ENCODE peak calls at places on chromosomes 2 and 18, in six cellular contexts. Y, R, X, S, U and D are unnamed samples.

GRCh38 chr2:127175821-127176354 is 44.2 kb downstream of the CYP27C1 start:
- DNase-seq in Y (peak), R (no peak), X (no peak), S (no peak), U (no peak), D (no peak)

GRCh38 chr18:3170762-3171161 is 49.0 kb downstream of the MYOM1 start:
- DNase-seq in Y (no peak), R (no peak), X (no peak), S (no peak), U (no peak), D (no peak)

GRCh38 chr2:231673348-231673770 is 35.0 kb upstream of the PTMA start:
- DNase-seq in Y (no peak), R (no peak), X (peak), S (no peak), U (no peak), D (no peak)

GRCh38 chr18:80198994-80199748 is 48.1 kb downstream of the PARD6G start:
- DNase-seq in Y (no peak), R (no peak), X (no peak), S (no peak), U (no peak), D (no peak)

GRCh38 chr2:124264496-124265160 is 239.5 kb downstream of the CNTNAP5 start:
- DNase-seq in Y (no peak), R (no peak), X (no peak), S (no peak), U (no peak), D (no peak)

GRCh38 chr2:221554769-221555510 is 17.2 kb downstream of the EPHA4 start:
- DNase-seq in Y (no peak), R (no peak), X (peak), S (no peak), U (no peak), D (no peak)

GRCh38 chr2:8090748-8091700 is 590.8 kb upstream of the ID2 start:
- DNase-seq in Y (no peak), R (no peak), X (peak), S (peak), U (peak), D (no peak)

GRCh38 chr2:176751314-176751713 is 461.3 kb upstream of the HNRNPA3 start:
- DNase-seq in Y (no peak), R (no peak), X (no peak), S (no peak), U (no peak), D (no peak)

GRCh38 chr2:202460119-202460518 is 84.0 kb downstream of the BMPR2 start:
- DNase-seq in Y (no peak), R (no peak), X (no peak), S (no peak), U (no peak), D (no peak)

GRCh38 chr18:26185267-26185666 is 41.0 kb upstream of the TAF4B start:
- DNase-seq in Y (no peak), R (no peak), X (no peak), S (no peak), U (peak), D (no peak)

GRCh38 chr2:117775820-117776219 is 38.7 kb upstream of the DDX18 start:
- DNase-seq in Y (no peak), R (no peak), X (no peak), S (no peak), U (no peak), D (no peak)

GRCh38 chr2:126886201-126886905 is 12.3 kb upstream of the TEX51 start:
- DNase-seq in Y (peak), R (peak), X (peak), S (peak), U (peak), D (peak)

GRCh38 chr2:134281815-134282419 is 28.0 kb downstream of the MGAT5 start:
- DNase-seq in Y (no peak), R (no peak), X (peak), S (no peak), U (no peak), D (no peak)

GRCh38 chr2:82539222-82539621 is 1919.9 kb downstream of the SUCLG1 start:
- DNase-seq in Y (no peak), R (no peak), X (no peak), S (no peak), U (no peak), D (no peak)

GRCh38 chr2:1795842-1796580 is 51.7 kb upstream of the PXDN start:
- DNase-seq in Y (no peak), R (no peak), X (no peak), S (no peak), U (no peak), D (no peak)

GRCh38 chr2:9033385-9034175 is 30.1 kb upstream of the MBOAT2 start:
- DNase-seq in Y (no peak), R (no peak), X (no peak), S (no peak), U (no peak), D (no peak)

GRCh38 chr2:43412121-43412753 is 183.6 kb downstream of the THADA start:
- DNase-seq in Y (no peak), R (no peak), X (no peak), S (no peak), U (peak), D (no peak)

GRCh38 chr2:27591745-27592144 is 8.9 kb downstream of the ZNF512 start:
- DNase-seq in Y (no peak), R (no peak), X (no peak), S (no peak), U (no peak), D (no peak)

GRCh38 chr18:23397907-23398306 is 55.2 kb upstream of the RIOK3 start:
- DNase-seq in Y (no peak), R (no peak), X (no peak), S (no peak), U (no peak), D (no peak)

GRCh38 chr2:120616261-120616660 is 119.4 kb upstream of the GLI2 start:
- DNase-seq in Y (no peak), R (no peak), X (no peak), S (no peak), U (no peak), D (no peak)

GRCh38 chr18:9362869-9363268 is 28.3 kb downstream of the TWSG1 start:
- DNase-seq in Y (no peak), R (no peak), X (no peak), S (no peak), U (peak), D (no peak)

GRCh38 chr2:39008663-39009062 is 112.2 kb downstream of the SOS1 start:
- DNase-seq in Y (no peak), R (no peak), X (no peak), S (no peak), U (no peak), D (peak)

GRCh38 chr2:72263043-72263780 is 115.5 kb upstream of the CYP26B1 start:
- DNase-seq in Y (no peak), R (no peak), X (no peak), S (no peak), U (no peak), D (no peak)

DNA sequence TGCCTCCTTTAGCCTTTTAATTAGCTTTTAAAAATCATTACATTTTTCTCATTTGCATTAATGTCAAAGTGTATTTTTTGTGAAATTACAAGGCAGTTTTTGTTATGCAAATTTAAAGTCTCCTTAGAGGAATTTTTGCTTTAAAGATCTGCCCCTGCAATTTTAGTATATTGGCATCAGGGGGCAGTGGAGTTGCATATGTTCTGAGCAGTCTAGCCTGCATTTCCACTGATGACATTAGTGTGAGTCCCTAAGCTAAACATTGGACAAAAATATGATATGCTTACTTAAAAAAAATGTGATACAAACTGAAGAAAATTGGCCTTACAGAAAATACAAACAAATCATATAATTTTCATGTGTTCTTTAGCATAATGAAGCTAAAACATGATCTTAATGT is 426.5 kb downstream of the SLC4A3 start:
- DNase-seq in Y (no peak), R (no peak), X (peak), S (no peak), U (no peak), D (no peak)
- TF ChIP-seq CTCF in Y (no peak), R (peak), X (peak), S (no peak), U (no peak), D (no peak)

DNA sequence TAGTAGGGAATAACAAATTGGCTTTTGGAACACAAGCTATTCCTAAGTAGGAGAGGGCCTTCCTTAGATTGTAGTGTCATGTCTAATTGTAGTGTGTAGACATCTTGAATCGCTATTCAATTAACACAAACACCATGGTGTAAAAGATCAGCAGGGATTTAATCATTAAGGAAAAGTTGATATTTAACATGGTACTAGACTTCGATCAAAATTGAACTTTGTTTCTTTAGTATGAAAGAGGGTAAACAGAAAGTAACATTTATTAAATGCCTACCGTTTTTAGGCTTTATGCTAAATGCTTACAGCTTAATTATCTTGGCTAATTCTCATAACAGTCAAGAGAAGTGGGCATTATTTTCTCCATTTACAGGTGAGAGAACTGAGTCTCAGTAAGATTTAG is 37.5 kb upstream of the FIGN start:
- DNase-seq in Y (no peak), R (no peak), X (no peak), S (no peak), U (no peak), D (no peak)
- TF ChIP-seq CTCF in Y (no peak), R (no peak), X (no peak), S (no peak), U (no peak), D (no peak)

GRCh38 chr2:144099746-144100438 is 420.0 kb downstream of the ZEB2 start:
- DNase-seq in Y (no peak), R (no peak), X (no peak), S (no peak), U (peak), D (peak)
- TF ChIP-seq CTCF in Y (no peak), R (no peak), X (no peak), S (no peak), U (no peak), D (no peak)

DNA sequence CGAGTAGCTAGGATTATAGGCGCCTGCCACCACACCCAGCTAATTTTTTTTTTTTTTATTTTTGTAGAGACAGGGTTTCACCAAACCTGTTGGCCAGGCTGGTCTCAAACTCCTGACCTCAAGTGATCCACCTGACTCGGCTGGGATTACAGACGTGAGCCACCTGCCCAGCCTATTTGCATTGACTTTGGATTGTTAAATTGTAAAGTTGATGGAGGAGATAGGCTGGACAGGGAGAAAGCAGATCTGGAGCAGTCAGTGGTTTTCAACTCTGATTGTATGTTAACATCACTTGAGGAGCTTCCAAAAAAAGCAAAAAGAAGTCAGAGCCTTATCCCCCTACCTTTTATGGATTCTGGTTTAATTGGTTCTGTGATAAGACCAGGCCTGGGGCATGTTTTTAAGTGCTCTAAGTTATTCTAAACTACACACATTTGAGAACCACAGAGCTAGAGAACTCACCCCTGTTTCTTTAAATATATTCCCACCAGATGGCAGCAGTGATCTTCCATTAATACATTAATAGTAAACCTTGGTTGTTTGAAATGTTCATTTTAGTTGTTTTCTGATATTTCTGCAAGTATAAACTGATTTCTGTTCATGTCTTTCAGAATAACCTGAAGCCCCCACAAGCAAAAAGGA is 7.5 kb downstream of the C2orf49 start:
- DNase-seq in Y (no peak), R (no peak), X (peak), S (no peak), U (peak), D (no peak)
- TF ChIP-seq CTCF in Y (peak), R (peak), X (peak), S (no peak), U (peak), D (no peak)

GRCh38 chr18:13871701-13872100 is 43.6 kb downstream of the MC2R start:
- DNase-seq in Y (no peak), R (no peak), X (no peak), S (no peak), U (no peak), D (no peak)

GRCh38 chr18:13872373-13872772 is 43.0 kb downstream of the MC2R start:
- DNase-seq in Y (no peak), R (no peak), X (no peak), S (no peak), U (no peak), D (no peak)

GRCh38 chr18:13874558-13874957 is 40.8 kb downstream of the MC2R start:
- DNase-seq in Y (no peak), R (no peak), X (no peak), S (no peak), U (no peak), D (no peak)

GRCh38 chr18:13877133-13877532 is 38.2 kb downstream of the MC2R start:
- DNase-seq in Y (no peak), R (no peak), X (no peak), S (no peak), U (no peak), D (no peak)

DNA sequence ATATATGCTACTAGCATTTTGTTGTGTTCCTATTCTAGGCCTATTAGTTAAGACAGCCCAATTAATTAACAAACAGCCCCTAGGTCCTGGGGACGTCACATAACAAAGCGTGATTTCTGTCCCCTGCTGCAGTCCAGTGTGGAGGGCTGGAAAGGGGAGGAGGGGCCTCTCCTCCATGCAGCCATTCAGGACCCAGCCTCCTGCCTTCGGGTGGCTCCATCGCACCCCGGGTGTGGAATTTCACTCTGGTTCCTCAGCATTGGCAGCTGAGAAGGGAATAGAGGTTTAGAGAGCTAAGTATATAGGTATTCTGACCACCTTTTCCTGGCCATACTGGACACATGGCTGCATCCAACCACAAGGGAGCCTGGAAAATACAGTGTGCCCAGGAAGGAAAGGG is 42.4 kb downstream of the MC2R start:
- DNase-seq in Y (no peak), R (no peak), X (no peak), S (no peak), U (no peak), D (no peak)
- TF ChIP-seq CTCF in Y (no peak), R (no peak), X (no peak), S (no peak), U (no peak), D (no peak)

GRCh38 chr2:55063713-55064323 is 13.6 kb upstream of the RTN4 start:
- DNase-seq in Y (no peak), R (no peak), X (peak), S (no peak), U (no peak), D (no peak)
- TF ChIP-seq CTCF in Y (no peak), R (no peak), X (peak), S (no peak), U (no peak), D (no peak)

DNA sequence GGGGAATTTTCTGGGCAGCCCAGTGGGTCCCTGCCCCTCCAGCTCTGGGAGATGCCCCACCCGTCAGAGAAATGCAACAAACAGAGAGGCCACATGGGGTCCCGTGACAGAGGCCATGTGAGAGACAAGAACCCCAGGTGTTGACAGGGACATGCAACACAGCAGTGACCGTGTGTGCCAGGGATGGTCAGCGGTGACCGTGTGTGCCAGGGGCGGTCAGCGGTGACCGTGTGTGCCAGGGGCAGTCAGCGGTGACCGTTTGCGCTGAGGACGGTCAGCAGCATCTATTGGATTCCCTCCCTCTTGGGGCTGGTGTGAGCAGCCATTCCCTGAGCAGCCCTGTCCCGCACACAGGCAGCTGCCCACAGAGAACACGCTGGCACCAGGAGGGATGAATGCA is 146.6 kb upstream of the OTOS start:
- DNase-seq in Y (no peak), R (no peak), X (no peak), S (no peak), U (no peak), D (no peak)
- TF ChIP-seq CTCF in Y (no peak), R (no peak), X (no peak), S (no peak), U (no peak), D (no peak)

GRCh38 chr18:58221060-58221725 is 177.2 kb downstream of the NEDD4L start:
- DNase-seq in Y (no peak), R (no peak), X (no peak), S (peak), U (peak), D (no peak)
- TF ChIP-seq CTCF in Y (no peak), R (no peak), X (no peak), S (no peak), U (no peak), D (no peak)